ENCODE peak calls at places on chromosomes 2 and 18, in four cellular contexts. C is mesendoderm, T is H1, Y is IMR-90. Z is an unnamed sample.

GRCh38 chr2:69989422-69990128 is 28.1 kb upstream of the ASPRV1 start:
- DNase-seq in C (no peak), Y (no peak), T (no peak), Z (no peak)

GRCh38 chr2:171479154-171479814 is 43.0 kb upstream of the CYBRD1 start:
- DNase-seq in T (no peak), Y (no peak), C (no peak), Z (no peak)

GRCh38 chr18:28075501-28075900 is 101.4 kb downstream of the CDH2 start:
- DNase-seq in Y (no peak), C (peak; percentile 91), T (no peak), Z (no peak)

GRCh38 chr2:24667542-24667941 is 125.6 kb downstream of the PTRHD1 start:
- DNase-seq in C (no peak), T (no peak), Y (no peak), Z (no peak)

GRCh38 chr2:232880764-232881351 is 10.8 kb downstream of the SNORC start:
- DNase-seq in Y (no peak), T (no peak), C (no peak), Z (no peak)

GRCh38 chr2:172893654-172894053 is 158.0 kb downstream of the RAPGEF4 start:
- DNase-seq in T (no peak), C (no peak), Y (no peak), Z (no peak)

GRCh38 chr2:130759906-130760753 is 4.8 kb downstream of the AMER3 start:
- DNase-seq in T (no peak), Y (no peak), C (no peak), Z (no peak)

GRCh38 chr2:95043300-95043786 is 17.8 kb downstream of the MAL start:
- DNase-seq in C (peak; percentile 33), Y (peak; percentile 90), T (no peak), Z (peak; percentile 42)

GRCh38 chr18:69495338-69495737 is 94.7 kb downstream of the DOK6 start:
- DNase-seq in T (no peak), C (no peak), Y (no peak), Z (no peak)

GRCh38 chr2:21836766-21837543 is 713.2 kb downstream of the TDRD15 start:
- DNase-seq in Y (peak; percentile 95), T (no peak), C (no peak), Z (no peak)

GRCh38 chr2:34104601-34105000 is 505.5 kb upstream of the FAM98A start:
- DNase-seq in Y (peak; percentile 23), C (peak; percentile 2), T (no peak), Z (no peak)

GRCh38 chr2:11869423-11869991 is 123.1 kb downstream of the LPIN1 start:
- DNase-seq in C (no peak), Y (no peak), T (peak; percentile 32), Z (no peak)

GRCh38 chr2:104871566-104872033 is 17.7 kb downstream of the POU3F3 start:
- DNase-seq in C (no peak), T (no peak), Y (no peak), Z (no peak)

GRCh38 chr2:23235292-23235691 is 149.7 kb upstream of the KLHL29 start:
- DNase-seq in C (no peak), Y (no peak), T (no peak), Z (no peak)

GRCh38 chr2:31980674-31981356 is 30.0 kb downstream of the MEMO1 start:
- DNase-seq in T (no peak), Y (peak; percentile 68), C (peak; percentile 62), Z (peak; percentile 33)

GRCh38 chr18:79106084-79106483 is 36.9 kb downstream of the ATP9B start:
- DNase-seq in Y (no peak), C (no peak), T (no peak), Z (no peak)

GRCh38 chr2:225282858-225283693 is 116.4 kb upstream of the NYAP2 start:
- DNase-seq in Y (peak; percentile 41), T (no peak), C (peak; percentile 53), Z (peak; percentile 40)

GRCh38 chr18:23591011-23591410 is 4.7 kb upstream of the NPC1 start:
- DNase-seq in Y (peak; percentile 24), C (peak; percentile 5), T (no peak), Z (no peak)

GRCh38 chr2:66433945-66434678 is 813 bp upstream of the MEIS1 start:
- DNase-seq in C (peak; percentile 85), Y (peak; percentile 76), T (peak; percentile 78), Z (peak; percentile 63)

GRCh38 chr2:128531856-128532255 is 213.2 kb upstream of the HS6ST1 start:
- DNase-seq in C (peak; percentile 37), T (no peak), Y (no peak), Z (no peak)

GRCh38 chr2:106119074-106119473 is 75.0 kb downstream of the UXS1 start:
- DNase-seq in T (no peak), Y (no peak), C (no peak), Z (no peak)

DNA sequence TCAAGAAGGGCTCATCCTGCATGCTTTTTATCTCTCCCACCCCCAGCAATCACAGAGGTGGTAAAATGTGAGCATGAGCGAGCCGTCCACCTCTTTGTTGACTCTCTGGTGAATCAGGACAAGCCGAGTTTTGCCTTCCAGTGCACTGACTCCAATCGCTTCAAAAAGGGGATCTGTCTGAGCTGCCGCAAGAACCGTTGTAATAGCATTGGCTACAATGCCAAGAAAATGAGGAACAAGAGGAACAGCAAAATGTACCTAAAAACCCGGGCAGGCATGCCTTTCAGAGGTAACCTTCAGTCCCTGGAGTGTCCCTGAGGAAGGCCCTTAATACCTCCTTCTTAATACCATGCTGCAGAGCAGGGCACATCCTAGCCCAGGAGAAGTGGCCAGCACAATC is 19.5 kb downstream of the LIPG start:
- DNase-seq in T (no peak), Y (no peak), C (no peak), Z (no peak)
- H3K56ac ChIP-seq in T (no peak overlapping the region), Y (no peak overlapping the region), C (no peak overlapping the region), Z (no peak overlapping the region)

GRCh38 chr18:58860747-58861224 is 3.9 kb upstream of the ZNF532 start:
- DNase-seq in C (no peak), Y (no peak), T (no peak), Z (no peak)
- H3K56ac ChIP-seq in C (peak overlapping the region; percentile 84), Y (no peak overlapping the region), T (peak overlapping the region; percentile 64), Z (no peak overlapping the region)

DNA sequence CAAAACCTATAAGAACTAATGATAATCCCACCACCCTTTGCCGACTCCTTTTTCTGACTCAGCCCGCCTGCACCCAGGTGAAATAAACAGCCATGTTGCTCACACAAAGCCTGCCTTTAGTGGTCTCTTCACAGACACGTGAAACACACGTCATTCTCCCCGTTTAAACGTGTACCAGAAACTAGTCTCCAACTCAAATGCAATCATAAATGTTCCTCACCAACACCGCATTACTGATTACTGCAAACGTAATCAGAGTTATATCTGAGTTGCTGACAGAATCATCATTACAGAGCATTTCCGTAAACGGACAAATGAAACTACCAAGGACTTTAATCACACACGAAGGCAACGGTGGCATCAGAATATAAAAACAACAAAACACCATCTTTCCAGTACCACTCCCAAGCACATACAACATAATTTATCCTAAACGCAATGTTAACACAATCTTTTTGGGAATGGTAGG is 1.9 kb downstream of the CLK1 start:
- DNase-seq in C (peak; percentile 67), Y (peak; percentile 88), T (no peak), Z (no peak)
- H3K56ac ChIP-seq in C (peak overlapping the region; percentile 99), Y (peak overlapping the region; percentile 25), T (no peak overlapping the region), Z (no peak overlapping the region)

GRCh38 chr2:102126169-102126568 is 16.4 kb upstream of the IL1R1 start:
- DNase-seq in Y (no peak), C (no peak), T (no peak), Z (no peak)
- H3K56ac ChIP-seq in Y (no peak overlapping the region), C (no peak overlapping the region), T (no peak overlapping the region), Z (no peak overlapping the region)

GRCh38 chr2:58842501-58843144 is 601.5 kb upstream of the FANCL start:
- DNase-seq in Y (no peak), T (no peak), C (peak; percentile 12), Z (no peak)
- H3K56ac ChIP-seq in Y (no peak overlapping the region), T (no peak overlapping the region), C (no peak overlapping the region), Z (no peak overlapping the region)

GRCh38 chr2:235654115-235654514 is 160.3 kb downstream of the AGAP1 start:
- DNase-seq in T (no peak), C (peak; percentile 48), Y (peak; percentile 74), Z (no peak)
- H3K56ac ChIP-seq in T (no peak overlapping the region), C (no peak overlapping the region), Y (no peak overlapping the region), Z (no peak overlapping the region)

GRCh38 chr2:231398585-231398984 is 3.1 kb downstream of the B3GNT7 start:
- DNase-seq in C (no peak), Y (no peak), T (no peak), Z (no peak)
- H3K56ac ChIP-seq in C (peak overlapping the region; percentile 62), Y (no peak overlapping the region), T (no peak overlapping the region), Z (no peak overlapping the region)

GRCh38 chr2:237180987-237181386 is 95.3 kb downstream of the COPS8 start:
- DNase-seq in T (no peak), Y (no peak), C (no peak), Z (no peak)
- H3K56ac ChIP-seq in T (no peak overlapping the region), Y (peak overlapping the region; percentile 35), C (no peak overlapping the region), Z (no peak overlapping the region)